ENCODE peak calls at places on chromosomes 7 and 10, in six cellular contexts. T, B, M, A, P and D are unnamed samples.
A peak's percentile ranks its signal among the peaks of the same experiment; 100 is the strongest.

GRCh38 chr10:58723977-58724376 is 211.3 kb downstream of the BICC1 start:
- DNase-seq in T (no peak), B (no peak), M (no peak), A (no peak), P (no peak), D (no peak)

GRCh38 chr7:36135700-36136099 is 17.4 kb upstream of the EEPD1 start:
- DNase-seq in T (no peak), B (no peak), M (no peak), A (no peak), P (no peak), D (no peak)

GRCh38 chr10:130018730-130019185 is 54.7 kb upstream of the EBF3 start:
- DNase-seq in T (no peak), B (peak; percentile 64), M (no peak), A (no peak), P (no peak), D (no peak)

GRCh38 chr10:68073631-68074403 is 1.3 kb downstream of the HERC4 start:
- DNase-seq in T (no peak), B (no peak), M (no peak), A (no peak), P (no peak), D (no peak)

GRCh38 chr7:156656598-156656997 is 16.0 kb downstream of the RNF32 start:
- DNase-seq in T (no peak), B (no peak), M (no peak), A (no peak), P (no peak), D (no peak)

GRCh38 chr10:133274751-133275682 is 1.7 kb downstream of the ADAM8 start:
- DNase-seq in T (no peak), B (no peak), M (no peak), A (peak; percentile 16), P (no peak), D (no peak)

GRCh38 chr7:21020667-21021066 is 234.0 kb upstream of the SP8 start:
- DNase-seq in T (no peak), B (no peak), M (no peak), A (no peak), P (no peak), D (no peak)

GRCh38 chr10:62020362-62020730 is 118.8 kb downstream of the ARID5B start:
- DNase-seq in T (no peak), B (no peak), M (no peak), A (no peak), P (no peak), D (no peak)

GRCh38 chr7:159144756-159145543 is at the start of gene VIPR2:
- DNase-seq in T (peak; percentile 51), B (peak; percentile 80), M (peak; percentile 51), A (no peak), P (no peak), D (no peak)

GRCh38 chr7:137324796-137325700 is 18.5 kb downstream of the PTN start:
- DNase-seq in T (no peak), B (no peak), M (no peak), A (no peak), P (no peak), D (no peak)

GRCh38 chr7:140594131-140594691 is 46.4 kb downstream of the DENND2A start:
- DNase-seq in T (no peak), B (peak; percentile 50), M (peak; percentile 66), A (no peak), P (no peak), D (no peak)

GRCh38 chr10:79300711-79301110 is 46.6 kb upstream of the PPIF start:
- DNase-seq in T (no peak), B (no peak), M (no peak), A (no peak), P (no peak), D (no peak)

GRCh38 chr7:93678185-93678584 is 103.7 kb upstream of the CALCR start:
- DNase-seq in T (no peak), B (no peak), M (no peak), A (no peak), P (no peak), D (no peak)

GRCh38 chr10:130493446-130494198 is 357.4 kb downstream of the GLRX3 start:
- DNase-seq in T (no peak), B (peak; percentile 65), M (no peak), A (no peak), P (no peak), D (no peak)

GRCh38 chr10:44858988-44859387 is 52.1 kb upstream of the TMEM72 start:
- DNase-seq in T (no peak), B (peak; percentile 23), M (no peak), A (peak; percentile 44), P (no peak), D (no peak)

GRCh38 chr10:77163670-77164348 is 473.8 kb downstream of the KCNMA1 start:
- DNase-seq in T (peak; percentile 18), B (peak; percentile 84), M (no peak), A (peak; percentile 99), P (peak; percentile 99), D (peak; percentile 95)

GRCh38 chr7:49112647-49113046 is 188.3 kb downstream of the CDC14C start:
- DNase-seq in T (no peak), B (no peak), M (peak; percentile 27), A (no peak), P (no peak), D (no peak)

GRCh38 chr10:62852961-62853702 is 37.0 kb upstream of the EGR2 start:
- DNase-seq in T (no peak), B (no peak), M (no peak), A (no peak), P (no peak), D (no peak)

GRCh38 chr10:103549349-103549685 is 55.8 kb downstream of the NEURL1 start:
- DNase-seq in T (no peak), B (peak; percentile 61), M (no peak), A (no peak), P (no peak), D (no peak)

GRCh38 chr7:140876519-140877248 is 48.0 kb downstream of the BRAF start:
- DNase-seq in T (no peak), B (no peak), M (no peak), A (peak; percentile 84), P (no peak), D (peak; percentile 80)

GRCh38 chr10:470339-471003 is 219.0 kb downstream of the DIP2C start:
- DNase-seq in T (no peak), B (peak; percentile 74), M (no peak), A (no peak), P (no peak), D (no peak)

GRCh38 chr7:98495523-98495922 is 94.6 kb upstream of the BAIAP2L1 start:
- DNase-seq in T (no peak), B (no peak), M (no peak), A (no peak), P (no peak), D (no peak)

GRCh38 chr7:3695602-3696001 is 394.6 kb downstream of the SDK1 start:
- DNase-seq in T (no peak), B (no peak), M (no peak), A (no peak), P (no peak), D (no peak)

GRCh38 chr10:43265799-43266721 is 805 bp downstream of the RASGEF1A start:
- DNase-seq in T (peak; percentile 74), B (peak; percentile 85), M (no peak), A (no peak), P (no peak), D (no peak)
- TF ChIP-seq CTCF in T (peak; percentile 49), B (no peak), M (peak; percentile 35), A (no peak), P (peak; percentile 45), D (peak; percentile 20)

GRCh38 chr7:954330-955238 is at the start of gene ADAP1:
- DNase-seq in T (peak; percentile 51), B (peak; percentile 83), M (peak; percentile 66), A (peak; percentile 55), P (no peak), D (no peak)
- TF ChIP-seq CTCF in T (no peak), B (no peak), M (peak; percentile 41), A (no peak), P (peak; percentile 22), D (no peak)

GRCh38 chr7:134695321-134695860 is 48.7 kb downstream of the BPGM start:
- DNase-seq in T (no peak), B (no peak), M (no peak), A (peak; percentile 63), P (peak; percentile 28), D (peak; percentile 76)

GRCh38 chr7:134693256-134693655 is 46.6 kb downstream of the BPGM start:
- DNase-seq in T (no peak), B (peak; percentile 86), M (no peak), A (peak; percentile 97), P (peak; percentile 96), D (peak; percentile 92)

GRCh38 chr7:134694767-134695166 is 48.1 kb downstream of the BPGM start:
- DNase-seq in T (no peak), B (no peak), M (no peak), A (no peak), P (no peak), D (no peak)

GRCh38 chr7:134696261-134696660 is 49.6 kb downstream of the BPGM start:
- DNase-seq in T (no peak), B (no peak), M (no peak), A (no peak), P (no peak), D (no peak)

DNA sequence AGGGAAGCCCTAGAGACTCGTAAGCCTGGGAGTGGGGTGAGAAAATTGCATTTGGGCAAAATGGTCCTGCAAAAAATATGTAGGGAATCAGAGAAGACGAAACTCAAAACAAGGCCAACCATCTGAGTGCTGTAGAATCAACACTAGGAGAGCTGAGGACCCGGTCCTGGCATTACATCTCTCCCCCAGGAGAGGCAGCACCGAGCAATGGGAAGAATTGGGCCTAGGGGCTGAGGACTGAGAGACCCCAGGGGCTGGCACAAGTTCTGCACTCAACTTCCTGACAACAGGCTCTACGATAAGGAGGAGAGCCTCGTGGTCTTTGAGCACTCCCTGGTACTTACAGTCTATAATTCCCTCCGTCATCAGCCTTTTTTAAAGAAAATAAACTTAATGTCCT is 47.6 kb downstream of the BPGM start:
- DNase-seq in T (no peak), B (no peak), M (no peak), A (no peak), P (no peak), D (no peak)
- TF ChIP-seq CTCF in T (no peak), B (no peak), M (no peak), A (peak; percentile 34), P (peak; percentile 68), D (peak; percentile 46)

DNA sequence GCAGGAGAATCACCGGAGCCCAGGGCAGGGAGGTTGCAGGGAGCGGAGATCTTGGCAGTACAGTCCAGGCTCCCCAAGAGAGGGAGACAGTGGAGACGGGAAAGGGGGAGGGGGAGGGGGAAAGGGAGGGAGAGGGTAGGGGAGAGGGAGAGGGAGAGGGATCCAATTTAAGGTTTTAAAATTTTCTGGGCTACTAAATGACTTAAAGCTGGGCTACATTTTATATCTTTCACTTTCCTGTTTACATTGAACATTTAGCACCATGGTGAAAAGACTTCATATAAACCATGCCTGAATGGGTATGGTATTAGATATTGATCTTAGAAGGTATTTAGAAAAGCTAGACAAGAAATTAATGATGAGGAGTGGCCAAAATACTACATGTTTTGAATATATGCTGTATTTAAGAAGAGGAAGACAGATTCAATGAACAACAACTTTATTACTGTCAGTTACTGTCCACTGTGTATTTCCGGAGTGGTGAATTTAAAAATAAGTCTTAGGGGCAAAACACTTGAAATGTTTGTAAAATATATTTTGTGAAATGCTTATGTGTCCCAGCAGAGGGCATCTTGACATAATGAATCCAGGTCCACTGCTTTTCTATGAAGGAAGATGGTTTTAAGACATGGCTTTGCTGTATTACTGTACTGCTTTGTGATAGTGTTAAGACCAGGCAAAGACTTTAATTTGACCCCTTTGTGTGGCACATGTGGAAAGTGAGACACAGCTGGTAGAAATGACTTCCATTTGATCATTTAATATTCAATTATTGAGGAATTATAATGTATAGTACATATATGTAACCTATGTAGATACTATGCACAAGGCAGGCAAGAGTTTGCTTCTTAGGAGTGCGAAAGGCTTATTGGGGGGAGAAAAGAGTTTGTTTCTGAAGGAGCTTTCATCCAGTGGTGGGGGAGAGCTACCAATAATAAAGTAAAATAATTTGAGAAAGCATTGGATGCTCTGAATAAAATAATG is 52.8 kb downstream of the NRF1 start:
- DNase-seq in T (no peak), B (no peak), M (no peak), A (peak; percentile 69), P (peak; percentile 49), D (peak; percentile 84)
- TF ChIP-seq CTCF in T (peak; percentile 49), B (no peak), M (peak; percentile 43), A (peak; percentile 60), P (peak; percentile 46), D (peak; percentile 50)